ENCODE peak calls at places on chromosomes 4 and X, in eight cellular contexts. W, H, T, D, N, X, A and O are unnamed samples.

GRCh38 chr4:165325732-165326512 is 1.5 kb upstream of the MSMO1 start:
- DNase-seq in W (no peak), H (peak; percentile 56), T (no peak), D (no peak), N (peak; percentile 74), X (peak; percentile 49), A (no peak), O (peak; percentile 59)

GRCh38 chrX:40479777-40480318 is 100.9 kb upstream of the ATP6AP2 start:
- DNase-seq in W (no peak), H (no peak), T (no peak), D (no peak), N (no peak), X (no peak), A (no peak), O (no peak)

GRCh38 chrX:10015711-10016515 is 48.8 kb downstream of the CLDN34 start:
- DNase-seq in W (no peak), H (peak; percentile 63), T (no peak), D (peak; percentile 23), N (peak; percentile 29), X (no peak), A (no peak), O (peak; percentile 76)

GRCh38 chrX:153884136-153885076 is 1.6 kb downstream of the L1CAM start:
- DNase-seq in W (no peak), H (no peak), T (no peak), D (no peak), N (no peak), X (no peak), A (no peak), O (no peak)

GRCh38 chrX:38774249-38774648 is 27.0 kb upstream of the MID1IP1 start:
- DNase-seq in W (no peak), H (no peak), T (no peak), D (no peak), N (no peak), X (no peak), A (no peak), O (no peak)

GRCh38 chr4:155799794-155800123 is 40.9 kb downstream of the GUCY1B1 start:
- DNase-seq in W (no peak), H (no peak), T (no peak), D (no peak), N (no peak), X (no peak), A (no peak), O (no peak)

GRCh38 chr4:70678383-70678999 is 9.8 kb upstream of the UTP3 start:
- DNase-seq in W (no peak), H (no peak), T (no peak), D (no peak), N (no peak), X (no peak), A (no peak), O (no peak)

GRCh38 chr4:139208404-139208945 is 31.5 kb upstream of the ELF2 start:
- DNase-seq in W (no peak), H (peak; percentile 69), T (no peak), D (no peak), N (no peak), X (peak; percentile 16), A (no peak), O (no peak)

GRCh38 chrX:21911481-21911880 is 29.0 kb upstream of the SMS start:
- DNase-seq in W (no peak), H (no peak), T (no peak), D (no peak), N (no peak), X (no peak), A (no peak), O (no peak)

GRCh38 chr4:47705326-47705981 is 132.4 kb downstream of the CORIN start:
- DNase-seq in W (no peak), H (peak; percentile 35), T (no peak), D (no peak), N (no peak), X (peak; percentile 36), A (no peak), O (no peak)

GRCh38 chr4:161320377-161320776 is 843.4 kb downstream of the FSTL5 start:
- DNase-seq in W (peak; percentile 9), H (peak; percentile 6), T (peak; percentile 14), D (no peak), N (peak; percentile 19), X (peak; percentile 48), A (no peak), O (peak; percentile 71)

GRCh38 chr4:118281611-118282442 is 71.0 kb downstream of the PRSS12 start:
- DNase-seq in W (no peak), H (peak; percentile 64), T (no peak), D (no peak), N (peak; percentile 19), X (peak; percentile 18), A (no peak), O (peak; percentile 71)

GRCh38 chrX:133576876-133577275 is 161.6 kb upstream of the GPC4 start:
- DNase-seq in W (no peak), H (no peak), T (no peak), D (no peak), N (no peak), X (no peak), A (no peak), O (no peak)

GRCh38 chr4:153345011-153345981 is 808 bp downstream of the MND1 start:
- DNase-seq in W (peak; percentile 28), H (peak; percentile 77), T (peak; percentile 70), D (peak; percentile 54), N (peak; percentile 66), X (peak; percentile 64), A (no peak), O (peak; percentile 82)

GRCh38 chr4:73676881-73677323 is 56.7 kb upstream of the RASSF6 start:
- DNase-seq in W (no peak), H (no peak), T (no peak), D (no peak), N (peak; percentile 65), X (no peak), A (no peak), O (no peak)

GRCh38 chr4:174873931-174874330 is 44.2 kb upstream of the ADAM29 start:
- DNase-seq in W (peak; percentile 27), H (peak; percentile 58), T (peak; percentile 3), D (no peak), N (no peak), X (no peak), A (no peak), O (peak; percentile 71)

GRCh38 chr4:148770377-148770776 is 328.2 kb upstream of the NR3C2 start:
- DNase-seq in W (no peak), H (no peak), T (no peak), D (no peak), N (no peak), X (no peak), A (no peak), O (no peak)

GRCh38 chrX:27438937-27439336 is 24.2 kb downstream of the PPP4R3C start:
- DNase-seq in W (no peak), H (no peak), T (no peak), D (no peak), N (no peak), X (peak; percentile 36), A (no peak), O (no peak)

DNA sequence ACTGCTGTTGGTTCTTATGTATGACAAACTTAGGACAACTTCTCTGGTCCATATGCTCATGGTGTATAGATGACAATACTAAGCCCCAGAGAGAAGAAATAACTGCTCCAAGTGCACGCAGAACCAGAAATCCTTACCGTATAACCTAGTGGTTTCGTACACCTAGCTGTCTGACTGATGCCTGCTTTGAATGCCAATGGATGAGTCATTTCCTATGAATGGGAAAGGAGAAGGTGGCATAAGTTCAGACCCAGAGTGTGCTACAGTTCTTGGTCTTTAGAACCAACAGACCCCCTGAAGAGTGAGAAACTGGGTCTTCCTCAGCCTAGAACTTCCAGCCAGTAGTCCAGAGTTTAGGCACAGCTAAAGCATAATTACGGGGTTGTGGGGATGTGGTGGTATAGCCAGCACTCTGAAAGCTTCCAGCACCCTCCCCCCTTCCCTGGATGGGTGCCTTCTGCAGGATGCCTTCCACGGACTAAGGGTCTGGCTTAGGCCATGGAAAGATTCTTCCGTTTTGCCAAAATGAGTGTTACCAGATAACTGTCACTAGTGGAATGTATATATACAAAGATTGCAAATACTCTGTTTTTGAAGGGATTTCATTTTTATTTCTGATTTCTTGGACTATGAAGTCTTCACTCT is 84.6 kb upstream of the PACRGL start:
- DNase-seq in W (no peak), H (no peak), T (no peak), D (no peak), N (peak; percentile 48), X (peak; percentile 1), A (peak; percentile 15), O (no peak)
- H3K9ac ChIP-seq in W (no peak overlapping the region), H (no peak overlapping the region), T (no peak overlapping the region), D (no peak overlapping the region), N (no peak overlapping the region), X (no peak overlapping the region), A (no peak overlapping the region), O (no peak overlapping the region)

GRCh38 chr4:27467351-27467750 is 606.7 kb downstream of the STIM2 start:
- DNase-seq in W (no peak), H (no peak), T (no peak), D (no peak), N (no peak), X (no peak), A (no peak), O (no peak)

DNA sequence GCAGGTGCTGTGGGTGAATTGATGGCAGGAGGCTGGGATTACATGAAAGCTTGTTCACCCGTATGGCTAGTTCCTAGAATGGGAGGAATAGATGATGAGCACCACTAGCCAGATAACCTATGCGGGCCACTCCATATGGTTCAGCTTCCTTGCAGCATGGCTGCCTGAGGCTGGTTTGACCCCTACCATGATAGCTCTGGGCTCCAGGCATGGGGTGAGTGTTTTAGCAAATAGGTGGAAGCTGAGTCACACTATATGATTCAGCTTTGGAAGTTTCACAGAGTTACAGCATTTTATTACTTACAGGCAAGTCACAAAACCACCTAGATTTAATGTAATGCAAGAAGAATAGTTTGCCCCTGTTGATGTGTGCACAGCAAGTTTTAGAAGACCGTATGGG is 603.2 kb downstream of the STIM2 start:
- DNase-seq in W (no peak), H (no peak), T (no peak), D (no peak), N (no peak), X (no peak), A (no peak), O (no peak)
- H3K9ac ChIP-seq in W (no peak overlapping the region), H (no peak overlapping the region), T (no peak overlapping the region), D (no peak overlapping the region), N (no peak overlapping the region), X (no peak overlapping the region), A (no peak overlapping the region), O (no peak overlapping the region)

GRCh38 chrX:131763674-131764073 is 219.8 kb downstream of the OR13H1 start:
- DNase-seq in W (no peak), H (peak; percentile 61), T (no peak), D (peak; percentile 89), N (no peak), X (no peak), A (no peak), O (no peak)
- H3K9ac ChIP-seq in W (no peak overlapping the region), H (peak overlapping the region; percentile 58), T (no peak overlapping the region), D (peak overlapping the region; percentile 29), N (no peak overlapping the region), X (no peak overlapping the region), A (no peak overlapping the region), O (no peak overlapping the region)

DNA sequence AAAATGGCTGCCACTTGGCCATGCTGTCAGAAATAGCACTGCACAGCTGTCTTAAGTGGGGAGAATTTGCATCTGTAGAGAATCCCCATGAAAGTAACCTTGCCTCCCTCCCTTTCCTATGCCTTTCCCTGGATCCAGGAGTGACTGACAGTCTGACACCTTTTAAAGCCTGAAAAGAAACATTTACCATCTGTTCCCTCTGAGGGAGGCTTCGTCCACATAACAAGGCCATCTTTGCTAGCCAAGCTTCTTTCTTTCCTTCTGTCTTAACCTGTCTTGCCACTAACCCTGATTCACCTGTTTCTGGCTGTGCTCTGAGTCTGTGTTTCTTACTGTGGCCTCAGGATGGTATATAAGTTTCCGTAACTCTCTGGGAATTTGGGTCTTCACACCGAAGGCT is 21.3 kb upstream of the AADAT start:
- DNase-seq in W (no peak), H (no peak), T (no peak), D (no peak), N (no peak), X (no peak), A (no peak), O (peak; percentile 63)
- H3K9ac ChIP-seq in W (no peak overlapping the region), H (no peak overlapping the region), T (no peak overlapping the region), D (no peak overlapping the region), N (no peak overlapping the region), X (no peak overlapping the region), A (no peak overlapping the region), O (peak overlapping the region; percentile 31)